ENCODE peak calls at places on chromosomes 3 and 15, in four cellular contexts. Z, H, L and V are unnamed samples.

GRCh38 chr3:172675371-172676193 is 35.3 kb downstream of the NCEH1 start:
- DNase-seq in L (peak), Z (no peak), H (peak), V (peak)

GRCh38 chr3:37144806-37145205 is 29.6 kb downstream of the LRRFIP2 start:
- DNase-seq in Z (no peak), H (no peak), L (peak), V (no peak)

GRCh38 chr3:152011812-152012735 is 138.6 kb downstream of the SUCNR1 start:
- DNase-seq in H (no peak), Z (no peak), L (no peak), V (no peak)

GRCh38 chr3:365268-365667 is 168.7 kb downstream of the CHL1 start:
- DNase-seq in H (no peak), L (no peak), Z (no peak), V (no peak)

GRCh38 chr15:29942144-29942543 is 119.9 kb upstream of the TJP1 start:
- DNase-seq in H (no peak), Z (no peak), L (peak), V (no peak)

GRCh38 chr15:68693071-68693470 is 114.3 kb downstream of the CORO2B start:
- DNase-seq in Z (no peak), H (no peak), L (peak), V (peak)

GRCh38 chr15:79431636-79432344 is at the start of gene MINAR1:
- DNase-seq in Z (peak), H (peak), L (peak), V (peak)

GRCh38 chr3:194840661-194841514 is 155.2 kb downstream of the FAM43A start:
- DNase-seq in L (peak), Z (no peak), H (no peak), V (peak)

GRCh38 chr3:113626513-113627371 is 69.7 kb downstream of the USF3 start:
- DNase-seq in Z (peak), H (peak), L (peak), V (peak)

GRCh38 chr3:46878796-46879436 is 1.4 kb downstream of the PTH1R start:
- DNase-seq in L (peak), Z (no peak), H (peak), V (no peak)

GRCh38 chr15:91408476-91409076 is 308.5 kb downstream of the SV2B start:
- DNase-seq in H (no peak), Z (no peak), L (peak), V (peak)

GRCh38 chr15:22888120-22888859 is 49.8 kb downstream of the NIPA2 start:
- DNase-seq in L (no peak), H (no peak), Z (no peak), V (peak)

DNA sequence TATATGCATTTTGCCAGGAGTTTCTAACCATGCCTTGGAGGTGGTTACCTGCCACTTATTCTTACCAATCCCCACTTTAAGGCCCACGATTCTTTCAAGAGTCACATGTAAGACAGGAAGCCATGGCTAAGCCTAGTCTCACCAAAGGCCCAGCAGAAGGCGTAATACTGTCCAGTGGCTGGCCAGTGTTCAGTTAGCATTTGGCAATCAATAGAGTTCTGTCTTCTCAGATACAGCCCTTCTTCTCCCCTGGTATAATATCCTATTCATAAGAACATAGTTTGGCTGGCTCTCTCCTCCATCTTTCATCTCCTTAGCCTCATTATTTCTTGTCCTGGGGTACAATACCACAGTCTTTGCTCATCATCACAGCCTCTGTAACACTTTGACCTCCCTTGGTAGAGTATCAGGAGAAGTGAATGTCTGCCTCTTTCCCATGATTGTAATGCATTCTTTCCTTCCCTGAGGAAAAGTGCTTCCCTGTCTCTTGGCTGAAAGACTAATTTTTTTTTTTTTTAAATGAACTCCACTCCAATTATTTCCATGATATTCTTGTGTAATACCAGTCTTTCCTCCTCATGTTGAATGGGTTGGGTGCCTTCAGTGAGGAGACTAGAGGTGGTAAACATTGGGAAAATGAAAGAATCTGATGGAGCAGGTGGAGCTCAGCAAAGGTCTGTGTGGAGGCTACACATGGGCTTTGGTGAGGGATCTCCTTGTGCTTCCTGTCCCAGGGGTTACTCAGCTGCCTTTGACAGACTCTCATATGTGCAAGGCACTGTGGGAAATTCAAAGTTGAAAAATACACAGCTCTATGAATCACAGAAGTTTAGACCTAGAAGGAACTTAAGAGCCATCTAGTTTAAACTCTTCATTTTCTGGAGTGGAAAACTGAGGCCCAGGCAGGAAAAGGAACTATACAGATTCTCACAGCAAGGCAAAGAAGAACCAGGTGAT is 218.2 kb downstream of the P3H2 start:
- DNase-seq in L (no peak), Z (no peak), H (no peak), V (peak)
- H4K8ac ChIP-seq in L (no peak), Z (no peak), H (no peak), V (no peak)

GRCh38 chr15:74278269-74278668 is 42.1 kb downstream of the CCDC33 start:
- DNase-seq in L (no peak), H (no peak), Z (no peak), V (no peak)

GRCh38 chr15:74275957-74276356 is 39.8 kb downstream of the CCDC33 start:
- DNase-seq in Z (peak), H (no peak), L (peak), V (no peak)

GRCh38 chr15:74276560-74276959 is 40.4 kb downstream of the CCDC33 start:
- DNase-seq in L (no peak), Z (no peak), H (no peak), V (no peak)

GRCh38 chr15:74274485-74275038 is 38.4 kb downstream of the CCDC33 start:
- DNase-seq in L (no peak), H (no peak), Z (no peak), V (no peak)

GRCh38 chr15:74277245-74277644 is 41.1 kb downstream of the CCDC33 start:
- DNase-seq in L (no peak), H (no peak), Z (no peak), V (no peak)
- H4K8ac ChIP-seq in L (no peak), H (no peak), Z (no peak), V (no peak)

GRCh38 chr3:40523781-40524180 is 979 bp upstream of the ZNF621 start:
- DNase-seq in Z (no peak), H (no peak), L (no peak), V (no peak)
- H4K8ac ChIP-seq in Z (peak), H (no peak), L (no peak), V (peak)

GRCh38 chr15:74385442-74386132 is 18.1 kb upstream of the CYP11A1 start:
- DNase-seq in L (no peak), Z (no peak), H (no peak), V (no peak)

GRCh38 chr15:74383286-74383685 is 15.8 kb upstream of the CYP11A1 start:
- DNase-seq in H (no peak), L (no peak), Z (no peak), V (no peak)

GRCh38 chr15:74386496-74387140 is 19.2 kb upstream of the CYP11A1 start:
- DNase-seq in L (no peak), Z (no peak), H (no peak), V (no peak)

GRCh38 chr15:74383695-74384565 is 16.5 kb upstream of the CYP11A1 start:
- DNase-seq in L (no peak), Z (no peak), H (no peak), V (peak)

GRCh38 chr15:74384566-74385441 is 17.4 kb upstream of the CYP11A1 start:
- DNase-seq in H (no peak), L (peak), Z (no peak), V (no peak)
- H4K8ac ChIP-seq in H (no peak), L (no peak), Z (no peak), V (no peak)

DNA sequence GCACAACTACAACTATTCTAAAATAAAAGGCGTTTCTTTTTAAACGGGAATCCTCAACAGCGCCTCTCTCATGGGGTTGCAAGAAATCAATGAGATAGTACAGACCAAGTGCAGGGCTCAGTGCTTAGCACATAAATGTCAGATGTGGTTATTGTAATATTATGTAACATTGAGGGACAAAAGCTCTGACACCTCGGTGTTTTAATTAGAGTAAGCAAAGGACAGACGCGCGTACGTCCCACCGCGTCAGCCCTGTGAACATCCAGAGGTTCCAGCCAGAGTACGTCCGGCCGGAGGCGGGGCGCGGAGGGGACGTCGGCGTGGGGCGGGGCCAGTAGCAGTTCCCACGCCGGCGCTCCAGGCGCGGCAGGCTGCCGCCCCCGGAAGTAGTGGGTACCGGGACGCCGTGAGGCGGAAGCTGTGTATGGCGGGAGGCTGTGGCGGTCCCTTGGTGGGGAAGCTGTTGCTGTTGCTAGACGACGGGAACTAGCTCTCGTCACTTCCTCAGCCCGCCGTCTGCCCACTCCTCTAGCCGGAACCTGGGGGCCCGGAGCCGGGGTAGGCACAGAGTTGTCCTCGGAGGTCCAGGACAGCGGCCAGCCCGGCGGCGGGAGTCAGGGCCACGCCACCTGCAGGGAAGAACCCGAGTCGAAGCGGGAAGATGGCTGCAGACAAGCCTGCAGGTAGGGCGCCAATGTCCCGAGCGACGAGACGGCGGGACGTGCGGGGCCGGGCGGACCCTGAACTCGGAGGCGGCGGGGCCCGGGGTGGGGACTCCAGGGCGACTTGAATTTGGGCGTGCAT is at the start of gene CNOT10:
- DNase-seq in Z (peak), L (peak), H (peak), V (peak)
- H4K8ac ChIP-seq in Z (no peak), L (peak), H (peak), V (peak)

GRCh38 chr3:188066141-188066540 is 87.8 kb upstream of the LPP start:
- DNase-seq in H (no peak), L (no peak), Z (no peak), V (no peak)
- H4K8ac ChIP-seq in H (no peak), L (no peak), Z (no peak), V (no peak)

GRCh38 chr15:67080118-67080899 is 14.9 kb downstream of the SMAD3 start:
- DNase-seq in Z (no peak), L (no peak), H (no peak), V (peak)
- H4K8ac ChIP-seq in Z (no peak), L (no peak), H (no peak), V (peak)